ENCODE peak calls at places on chromosomes 3 and 15, in seven cellular contexts. M is stimulated activated CD8-positive, alpha-beta memory T cell treated with anti-CD3 and anti-CD28 coated beads, Interleukin-7, amount 100 ng/mL, for 24 hours; E is body of pancreas; P is brain microvascular endothelial cell; L is stimulated activated CD4-positive, alpha-beta T cell treated with anti-CD3 and anti-CD28 coated beads, TNF-alpha, amount 100 ng/mL, for 4 hours; R is activated CD4-positive, CD25-positive, alpha-beta regulatory T cell treated with anti-CD3 and anti-CD28 coated beads, Interleukin-2, amount 50 U/mL, for 72 hours; J is Calu3. I is an unnamed sample.

GRCh38 chr3:72549819-72550581 is 298.2 kb downstream of the SHQ1 start:
- DNase-seq in M (no peak), E (no peak), P (no peak), L (no peak), R (no peak), J (peak), I (no peak)

GRCh38 chr3:78969483-78969882 is 798.3 kb downstream of the ROBO1 start:
- DNase-seq in M (no peak), E (no peak), P (peak), L (no peak), R (no peak), J (no peak), I (no peak)

GRCh38 chr15:55289011-55289572 is 521 bp downstream of the RAB27A start:
- DNase-seq in M (no peak), E (peak), P (no peak), L (no peak), R (peak), J (peak), I (peak)

GRCh38 chr3:140736863-140737460 is 59.1 kb downstream of the TRIM42 start:
- DNase-seq in M (no peak), E (peak), P (peak), L (no peak), R (no peak), J (peak), I (peak)

GRCh38 chr15:94119923-94120775 is 111.2 kb upstream of the MCTP2 start:
- DNase-seq in M (no peak), E (peak), P (peak), L (no peak), R (no peak), J (peak), I (peak)

GRCh38 chr3:15750143-15750542 is 47.6 kb downstream of the ANKRD28 start:
- DNase-seq in M (no peak), E (no peak), P (no peak), L (no peak), R (no peak), J (no peak), I (no peak)

GRCh38 chr3:124281453-124282316 is 289.8 kb upstream of the ROPN1 start:
- DNase-seq in M (no peak), E (no peak), P (peak), L (no peak), R (no peak), J (peak), I (no peak)

GRCh38 chr15:37582852-37583251 is 351.6 kb upstream of the TMCO5A start:
- DNase-seq in M (no peak), E (no peak), P (no peak), L (no peak), R (no peak), J (no peak), I (no peak)

GRCh38 chr15:73650387-73651126 is 17.4 kb upstream of the NPTN start:
- DNase-seq in M (no peak), E (no peak), P (no peak), L (no peak), R (no peak), J (no peak), I (no peak)

GRCh38 chr3:31196881-31197364 is 302.5 kb upstream of the GADL1 start:
- DNase-seq in M (no peak), E (peak), P (peak), L (no peak), R (no peak), J (no peak), I (no peak)

GRCh38 chr15:85379403-85380131 is 836 bp upstream of the AKAP13 start:
- DNase-seq in M (no peak), E (peak), P (peak), L (peak), R (peak), J (peak), I (peak)

GRCh38 chr3:77392181-77392580 is 352.3 kb downstream of the ROBO2 start:
- DNase-seq in M (no peak), E (no peak), P (no peak), L (no peak), R (no peak), J (no peak), I (no peak)

GRCh38 chr3:194894538-194894937 is 208.9 kb downstream of the FAM43A start:
- DNase-seq in M (no peak), E (no peak), P (no peak), L (no peak), R (no peak), J (no peak), I (no peak)

GRCh38 chr15:57537072-57537471 is 54.6 kb upstream of the MYZAP start:
- DNase-seq in M (no peak), E (peak), P (peak), L (no peak), R (no peak), J (no peak), I (no peak)

GRCh38 chr15:75307778-75308390 is 25.2 kb downstream of the GOLGA6D start:
- DNase-seq in M (no peak), E (peak), P (peak), L (no peak), R (no peak), J (peak), I (peak)

GRCh38 chr15:39427705-39428104 is 153.2 kb upstream of the THBS1 start:
- DNase-seq in M (no peak), E (no peak), P (no peak), L (no peak), R (no peak), J (no peak), I (no peak)

GRCh38 chr3:100419406-100419805 is 18.1 kb downstream of the LNP1 start:
- DNase-seq in M (no peak), E (no peak), P (no peak), L (no peak), R (no peak), J (no peak), I (no peak)

GRCh38 chr15:43927203-43927602 is 100.4 kb downstream of the WDR76 start:
- DNase-seq in M (no peak), E (no peak), P (no peak), L (no peak), R (no peak), J (no peak), I (no peak)

GRCh38 chr3:155330356-155330755 is 36.9 kb upstream of the STRIT1 start:
- DNase-seq in M (no peak), E (no peak), P (no peak), L (no peak), R (no peak), J (no peak), I (no peak)

GRCh38 chr3:45441570-45442313 is 53.4 kb downstream of the LARS2 start:
- DNase-seq in M (no peak), E (no peak), P (no peak), L (no peak), R (no peak), J (no peak), I (no peak)

GRCh38 chr15:27873039-27873438 is 226.1 kb downstream of the OCA2 start:
- DNase-seq in M (no peak), E (no peak), P (no peak), L (no peak), R (no peak), J (no peak), I (no peak)

GRCh38 chr15:82832601-82833209 is 23.3 kb downstream of the WHAMM start:
- DNase-seq in M (no peak), E (no peak), P (peak), L (peak), R (no peak), J (peak), I (no peak)

GRCh38 chr3:54936561-54936960 is 8.7 kb upstream of the LRTM1 start:
- DNase-seq in M (no peak), E (no peak), P (no peak), L (no peak), R (no peak), J (no peak), I (no peak)

GRCh38 chr15:89457086-89457485 is 39.3 kb downstream of the RHCG start:
- DNase-seq in M (no peak), E (peak), P (peak), L (no peak), R (no peak), J (no peak), I (no peak)

GRCh38 chr15:61654918-61655317 is 405.3 kb downstream of the VPS13C start:
- DNase-seq in M (no peak), E (peak), P (no peak), L (no peak), R (no peak), J (no peak), I (peak)

GRCh38 chr3:146781059-146781458 is 175.9 kb upstream of the PLSCR5 start:
- DNase-seq in M (no peak), E (no peak), P (no peak), L (no peak), R (no peak), J (no peak), I (no peak)

GRCh38 chr15:77507151-77507847 is 86.6 kb downstream of the HMG20A start:
- DNase-seq in M (no peak), E (peak), P (no peak), L (no peak), R (no peak), J (peak), I (peak)

GRCh38 chr15:60932051-60932915 is 296.8 kb downstream of the RORA start:
- DNase-seq in M (peak), E (peak), P (no peak), L (no peak), R (peak), J (peak), I (peak)

I was measured in thyroid gland.